ENCODE peak calls at places on chromosomes 11 and 22, in eight cellular contexts. I is AML-193, Y is SHP77 treated with DMSO at 0.1 percent for 48 hours, W is T-helper 9 cell, G is anterior cingulate cortex, L is Caco-2, M is activated T-cell treated with anti-CD3 and anti-CD28 coated beads for 1 hour, T is right cardiac atrium. E is an unnamed sample.

GRCh38 chr22:48224332-48224731 is 1461.9 kb downstream of the TBC1D22A start:
- DNase-seq in M (no peak), W (no peak), T (no peak), I (no peak), G (no peak), Y (no peak), L (no peak), E (no peak)

GRCh38 chr11:129300099-129300498 is 75.5 kb upstream of the BARX2 start:
- DNase-seq in L (no peak), I (no peak), M (no peak), T (no peak), G (no peak), Y (no peak), W (no peak), E (no peak)

GRCh38 chr11:50080256-50080655 is 47.6 kb downstream of the OR4C45 start:
- DNase-seq in M (no peak), W (no peak), T (no peak), G (no peak), Y (no peak), I (no peak), L (no peak), E (no peak)

GRCh38 chr22:50360578-50360977 is 17.5 kb downstream of the PPP6R2 start:
- DNase-seq in G (no peak), Y (no peak), L (no peak), T (no peak), M (no peak), I (no peak), W (no peak), E (no peak)

GRCh38 chr22:35191412-35191811 is 65.9 kb upstream of the HMGXB4 start:
- DNase-seq in Y (no peak), I (no peak), M (no peak), G (no peak), T (no peak), L (no peak), W (no peak), E (no peak)

GRCh38 chr22:43106302-43106701 is 4.2 kb upstream of the BIK start:
- DNase-seq in W (no peak), I (no peak), M (no peak), G (no peak), T (no peak), L (no peak), Y (no peak), E (no peak)

GRCh38 chr11:45543808-45544422 is 121.5 kb downstream of the CHST1 start:
- DNase-seq in T (no peak), L (peak; percentile 21), Y (no peak), G (no peak), I (no peak), M (no peak), W (no peak), E (no peak)

GRCh38 chr11:12186683-12187082 is 76.3 kb downstream of the MICAL2 start:
- DNase-seq in I (no peak), G (no peak), T (no peak), M (no peak), W (no peak), L (no peak), Y (peak; percentile 48), E (no peak)

GRCh38 chr22:50048066-50048765 is 9.9 kb downstream of the TTLL8 start:
- DNase-seq in M (no peak), G (no peak), W (no peak), L (no peak), Y (no peak), I (no peak), T (no peak), E (no peak)

GRCh38 chr11:88252208-88252607 is 77.0 kb upstream of the RAB38 start:
- DNase-seq in M (no peak), T (no peak), G (no peak), W (no peak), I (no peak), L (no peak), Y (no peak), E (no peak)

GRCh38 chr11:87851234-87851633 is 324.0 kb downstream of the RAB38 start:
- DNase-seq in Y (no peak), T (no peak), I (no peak), M (no peak), G (no peak), L (no peak), W (no peak), E (no peak)

GRCh38 chr11:70624598-70624993 is 226.3 kb downstream of the CTTN start:
- DNase-seq in I (no peak), G (no peak), L (no peak), Y (no peak), M (no peak), W (no peak), T (peak; percentile 30), E (no peak)

GRCh38 chr11:104583857-104584256 is 314.4 kb downstream of the CASP12 start:
- DNase-seq in M (no peak), L (no peak), T (no peak), G (no peak), W (no peak), I (no peak), Y (no peak), E (no peak)

GRCh38 chr22:45212992-45213751 is 27.5 kb downstream of the KIAA0930 start:
- DNase-seq in L (no peak), G (peak; percentile 47), Y (peak; percentile 18), I (peak; percentile 87), T (peak; percentile 86), W (no peak), M (no peak), E (no peak)

GRCh38 chr11:4084406-4084805 is 10.2 kb upstream of the RRM1 start:
- DNase-seq in M (no peak), L (no peak), G (no peak), T (no peak), I (no peak), Y (no peak), W (no peak), E (no peak)

GRCh38 chr22:40244586-40244985 is 66.9 kb downstream of the TNRC6B start:
- DNase-seq in T (no peak), M (no peak), Y (no peak), L (no peak), I (no peak), W (no peak), G (no peak), E (no peak)

E was measured in CD8-positive, alpha-beta memory T cell.